ENCODE peak calls at places on chromosome 7, in seven cellular contexts. L is stomach, O is upper lobe of right lung, E is A549, Q is endodermal cell, R is suprapubic skin, B is HCT116. C is an unnamed sample.

GRCh38 chr7:55534262-55534915 is 37.9 kb downstream of the VOPP1 start:
- DNase-seq in B (no peak), R (no peak), O (peak), Q (no peak), L (no peak), E (no peak), C (peak)

GRCh38 chr7:141264511-141264910 is 190.6 kb downstream of the TMEM178B start:
- DNase-seq in E (no peak), O (no peak), Q (no peak), B (no peak), R (no peak), L (no peak), C (no peak)

GRCh38 chr7:41046778-41047177 is 656.1 kb downstream of the INHBA start:
- DNase-seq in R (no peak), Q (no peak), E (no peak), O (no peak), L (no peak), B (no peak), C (no peak)

GRCh38 chr7:14073543-14073942 is 84.1 kb upstream of the ETV1 start:
- DNase-seq in E (no peak), O (no peak), L (no peak), Q (no peak), R (no peak), B (no peak), C (no peak)

GRCh38 chr7:66928388-66928787 is 7.4 kb downstream of the TMEM248 start:
- DNase-seq in E (no peak), R (no peak), L (no peak), Q (no peak), O (no peak), B (no peak), C (no peak)

GRCh38 chr7:110119883-110120581 is 970.9 kb upstream of the LRRN3 start:
- DNase-seq in B (peak), R (no peak), L (no peak), O (no peak), E (peak), Q (peak), C (no peak)

GRCh38 chr7:129741743-129742213 is 130.3 kb downstream of the NRF1 start:
- DNase-seq in R (no peak), O (no peak), E (no peak), Q (no peak), B (no peak), L (no peak), C (no peak)

GRCh38 chr7:100875356-100875751 is 451 bp downstream of the SRRT start:
- DNase-seq in B (no peak), O (no peak), E (no peak), L (no peak), R (no peak), Q (no peak), C (no peak)

GRCh38 chr7:1024331-1024761 is 20.0 kb upstream of the GPR146 start:
- DNase-seq in Q (no peak), B (no peak), R (no peak), O (no peak), L (no peak), E (no peak), C (no peak)

GRCh38 chr7:129279757-129280156 is 54.9 kb downstream of the AHCYL2 start:
- DNase-seq in O (no peak), L (no peak), B (no peak), R (no peak), E (no peak), Q (no peak), C (no peak)

GRCh38 chr7:131190146-131190545 is 137.5 kb upstream of the MKLN1 start:
- DNase-seq in B (no peak), L (no peak), R (no peak), E (peak), O (no peak), Q (peak), C (no peak)

DNA sequence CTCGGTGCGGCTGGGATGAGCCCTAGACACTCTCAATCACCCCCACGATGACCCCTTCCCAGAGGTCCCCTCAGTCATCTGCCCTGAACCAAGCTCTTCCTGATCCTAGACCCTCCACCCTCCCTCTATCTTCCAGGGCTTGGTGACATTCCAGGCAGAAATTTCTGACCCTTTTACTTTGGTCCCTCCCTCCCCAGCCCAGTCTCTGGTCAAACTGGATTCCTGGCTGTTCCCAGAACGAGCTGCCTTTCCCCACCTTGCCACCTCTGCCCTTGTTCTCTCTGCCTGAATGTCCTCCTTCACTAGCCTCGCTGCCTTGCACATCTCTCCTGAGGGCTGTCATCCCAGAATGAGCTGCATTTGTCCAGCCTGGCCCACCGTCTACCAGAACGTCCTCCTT is 1.3 kb upstream of the CLDN4 start:
- DNase-seq in O (no peak), L (no peak), E (no peak), Q (peak), B (no peak), R (no peak), C (no peak)
- H3K4me3 ChIP-seq in O (no peak), L (no peak), E (no peak), Q (no peak), B (no peak), R (no peak), C (no peak)

GRCh38 chr7:103683348-103683747 is 237.3 kb upstream of the SLC26A5 start:
- DNase-seq in L (no peak), O (no peak), E (no peak), R (no peak), Q (no peak), B (no peak), C (no peak)

GRCh38 chr7:103679156-103680132 is 233.4 kb upstream of the SLC26A5 start:
- DNase-seq in B (no peak), E (no peak), R (no peak), L (no peak), O (no peak), Q (no peak), C (no peak)

GRCh38 chr7:103685646-103686418 is 239.8 kb upstream of the SLC26A5 start:
- DNase-seq in E (no peak), O (no peak), Q (no peak), R (no peak), B (no peak), L (no peak), C (no peak)

GRCh38 chr7:103680161-103681144 is 234.4 kb upstream of the SLC26A5 start:
- DNase-seq in L (no peak), Q (peak), B (no peak), O (no peak), E (no peak), R (no peak), C (no peak)
- H3K27ac ChIP-seq in L (no peak), Q (no peak), B (no peak), O (no peak), E (no peak), R (no peak), C (no peak)

GRCh38 chr7:104328970-104329825 is 795 bp downstream of the LHFPL3 start:
- DNase-seq in R (no peak), Q (peak), B (no peak), L (no peak), E (no peak), O (no peak), C (no peak)
- H3K4me3 ChIP-seq in R (peak), Q (peak), B (no peak), L (peak), E (no peak), O (no peak), C (no peak)

DNA sequence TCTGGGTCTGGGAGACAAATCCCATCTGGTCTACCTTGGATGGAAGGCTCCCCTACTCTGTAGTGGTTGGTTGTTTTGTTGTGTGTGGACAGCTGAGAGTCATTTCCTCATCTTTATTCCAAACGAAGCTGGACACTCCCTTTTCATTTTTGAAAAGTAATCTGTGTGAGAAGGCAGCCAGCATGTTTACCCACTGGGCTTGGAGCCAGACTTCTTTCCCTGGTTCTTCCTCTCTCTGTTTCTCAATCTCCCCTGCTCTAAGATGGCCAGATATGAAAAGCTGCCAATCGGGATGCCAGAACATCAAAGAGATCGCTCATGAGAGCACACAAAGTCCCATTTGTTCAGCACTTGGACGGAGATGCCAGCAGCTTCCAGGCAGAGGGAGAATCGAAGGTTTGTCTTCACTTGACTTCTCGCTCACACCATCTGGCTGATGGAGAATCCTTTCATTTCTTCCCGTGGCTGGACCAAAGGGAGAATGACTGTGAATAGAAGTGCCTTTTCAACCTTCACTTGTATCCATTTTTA is 108.2 kb upstream of the AGR3 start:
- DNase-seq in O (peak), R (peak), E (peak), B (peak), L (peak), Q (no peak), C (peak)
- H3K27ac ChIP-seq in O (peak), R (peak), E (peak), B (peak), L (peak), Q (no peak), C (no peak)

DNA sequence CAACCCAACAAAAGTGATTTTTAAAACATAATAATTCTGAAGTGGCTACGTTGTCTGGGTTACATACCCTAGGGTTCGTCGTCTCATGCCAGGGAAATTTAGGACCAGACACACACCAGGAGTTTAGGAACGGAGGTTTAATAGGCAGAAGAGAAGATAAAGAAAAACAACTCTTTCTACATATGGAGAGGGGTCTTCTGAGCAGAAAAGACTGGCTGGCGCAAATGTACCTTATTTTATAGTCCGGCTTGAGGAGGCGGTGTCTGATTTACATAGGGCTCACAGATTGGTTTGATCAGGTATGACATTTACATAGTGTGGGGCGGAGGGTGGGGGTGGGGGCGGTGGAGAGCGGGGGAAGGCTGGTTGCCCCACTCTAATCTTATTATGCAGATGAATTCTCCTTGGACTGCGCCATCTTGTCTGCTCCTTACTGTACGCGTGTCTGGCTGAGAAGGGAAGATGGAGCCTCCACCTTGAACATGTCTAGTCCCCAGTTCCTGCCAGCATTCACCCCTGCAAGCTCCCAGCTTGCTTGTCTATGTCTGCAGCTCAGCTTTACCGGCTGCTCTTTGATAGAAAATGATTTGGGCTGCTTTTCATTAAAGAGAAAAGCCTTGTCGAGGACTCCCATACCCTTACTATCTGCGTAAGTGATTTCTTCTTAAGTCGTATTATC is 98.7 kb downstream of the RALA start:
- DNase-seq in R (no peak), O (no peak), B (no peak), L (no peak), E (no peak), Q (no peak), C (no peak)
- H3K4me3 ChIP-seq in R (no peak), O (no peak), B (no peak), L (no peak), E (no peak), Q (no peak), C (no peak)

DNA sequence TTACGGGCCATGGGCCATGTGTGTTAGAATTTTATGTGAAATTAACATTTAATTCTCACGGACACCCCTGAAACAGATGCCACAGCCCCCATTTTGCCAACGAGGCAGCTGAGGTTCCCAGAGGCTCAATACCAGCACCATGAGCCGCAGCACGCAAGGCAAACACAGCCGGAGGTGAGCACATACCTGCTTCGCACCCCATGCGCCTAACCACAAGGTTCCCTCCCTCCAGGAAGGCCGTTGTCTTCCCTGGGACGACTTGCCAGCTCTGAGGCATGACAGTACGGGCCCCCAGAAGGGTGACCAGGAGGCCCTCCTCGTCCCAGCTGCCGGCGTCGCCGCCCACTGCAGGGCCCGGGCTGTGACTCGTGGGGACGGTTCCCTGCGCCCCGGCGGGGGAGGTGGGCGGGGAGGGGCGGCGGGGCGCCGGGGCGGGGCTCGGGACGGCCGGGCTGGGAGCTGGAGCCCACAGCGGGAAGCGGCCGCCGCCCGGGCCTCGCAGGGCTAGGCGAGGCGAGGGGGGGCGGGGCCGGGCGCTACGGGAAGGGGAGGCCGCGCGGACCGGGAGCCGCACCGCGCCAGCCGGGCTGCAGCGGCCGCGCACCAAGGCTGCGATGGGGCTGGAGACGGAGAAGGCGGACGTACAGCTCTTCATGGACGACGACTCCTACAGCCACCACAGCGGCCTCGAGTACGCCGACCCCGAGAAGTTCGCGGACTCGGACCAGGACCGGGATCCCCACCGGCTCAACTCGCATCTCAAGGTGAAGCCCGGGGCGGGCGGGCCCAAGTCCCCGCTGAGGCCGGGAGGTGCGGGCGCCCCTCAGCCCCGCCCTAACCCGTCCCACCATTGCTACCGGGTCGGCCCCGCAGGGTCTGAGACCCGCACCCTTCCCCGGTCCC is at the start of gene CAV2:
- DNase-seq in B (peak), E (peak), L (peak), Q (peak), O (peak), R (peak), C (peak)
- H3K27ac ChIP-seq in B (peak), E (peak), L (peak), Q (no peak), O (peak), R (peak), C (peak)

GRCh38 chr7:126780993-126781392 is 471.7 kb downstream of the GRM8 start:
- DNase-seq in L (no peak), O (no peak), B (no peak), E (no peak), R (no peak), Q (no peak), C (no peak)

GRCh38 chr7:126778101-126778500 is 474.6 kb downstream of the GRM8 start:
- DNase-seq in B (no peak), R (no peak), O (no peak), E (no peak), L (no peak), Q (no peak), C (no peak)

DNA sequence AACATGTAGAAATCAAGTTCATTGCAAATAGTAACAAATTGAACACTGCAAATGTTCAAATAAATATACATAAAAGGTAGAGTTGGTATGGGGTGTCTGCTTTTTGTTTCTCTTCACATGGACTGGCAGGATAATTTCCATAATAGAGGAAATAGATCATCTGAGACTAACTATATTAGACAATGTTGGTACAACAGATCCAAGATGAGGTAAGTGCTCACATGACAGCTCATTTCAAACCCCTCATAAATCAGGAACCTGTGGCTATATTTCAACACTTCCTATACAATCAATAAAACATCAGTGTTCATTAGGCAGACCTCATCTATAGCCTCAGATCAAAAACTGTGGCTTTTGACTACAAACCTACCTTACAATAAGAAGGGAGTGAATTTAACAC is 469.1 kb downstream of the GRM8 start:
- DNase-seq in B (no peak), Q (no peak), L (no peak), E (no peak), R (no peak), O (no peak), C (no peak)
- H3K4me3 ChIP-seq in B (no peak), Q (no peak), L (no peak), E (no peak), R (no peak), O (no peak), C (no peak)

DNA sequence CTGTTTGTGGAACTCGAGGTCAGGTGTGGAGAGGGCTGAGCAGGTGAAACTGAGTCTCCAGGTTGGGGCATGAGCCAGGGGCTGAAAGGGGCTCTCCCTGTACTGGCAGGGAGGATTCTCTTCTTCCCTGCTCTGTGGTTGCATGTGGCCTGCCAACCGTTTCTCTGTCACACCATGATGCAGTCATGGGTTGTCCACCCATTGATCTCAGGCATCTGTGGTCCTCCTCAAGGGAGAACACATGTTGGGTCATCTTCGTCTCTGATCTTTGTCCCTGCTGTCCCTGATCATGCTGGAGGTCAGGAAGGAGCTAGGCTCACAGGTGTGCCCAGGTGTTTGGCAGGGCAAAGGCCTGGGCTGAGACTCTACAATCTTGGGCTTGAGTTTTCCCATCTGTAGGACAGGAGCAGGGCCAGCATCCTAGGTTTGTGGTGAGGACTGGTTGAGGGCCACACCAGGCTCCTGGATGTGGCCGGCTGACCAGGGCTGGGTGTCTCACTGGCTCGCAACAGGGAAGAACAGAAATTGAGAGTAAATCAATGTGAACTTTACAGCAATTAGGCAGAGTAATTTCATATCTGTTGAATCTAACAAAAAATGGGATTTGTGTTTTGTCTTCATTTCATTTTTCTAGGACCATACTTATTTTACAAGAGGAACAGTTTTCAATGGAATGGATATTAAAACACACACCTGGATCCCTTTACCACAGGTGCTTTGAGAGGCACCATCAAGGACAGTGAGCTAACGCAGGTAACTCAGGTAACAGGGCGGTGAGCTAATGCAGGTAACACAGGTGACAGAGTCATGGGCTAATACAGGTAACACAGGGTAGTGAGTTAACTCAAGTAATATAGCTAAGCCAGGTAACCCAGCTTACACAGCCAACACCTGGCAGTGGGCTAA is 58.5 kb upstream of the IGFBP3 start:
- DNase-seq in E (no peak), L (no peak), B (no peak), Q (peak), R (no peak), O (no peak), C (no peak)
- H3K27ac ChIP-seq in E (peak), L (no peak), B (no peak), Q (no peak), R (no peak), O (no peak), C (no peak)